ENCODE peak calls at places on chromosomes 3 and 15, in ten cellular contexts. V is HT1080, H is tibial nerve, W is D721Med, M is heart left ventricle, G is keratinocyte, E is amygdala, N is AG09309, J is NCI-H748 treated with DMSO at 0.1 percent for 48 hours, U is SJSA1. D is an unnamed sample.

GRCh38 chr15:48343865-48344264 is 12.6 kb downstream of the DUT start:
- DNase-seq in V (no peak), H (no peak), W (no peak), M (no peak), G (no peak), E (no peak), N (no peak), J (no peak), U (no peak), D (no peak)

GRCh38 chr3:140610544-140610943 is 67.3 kb upstream of the TRIM42 start:
- DNase-seq in V (peak; percentile 38), H (no peak), W (no peak), M (no peak), G (no peak), E (no peak), N (no peak), J (no peak), U (no peak), D (no peak)

GRCh38 chr3:110296885-110297284 is 774.7 kb upstream of the NECTIN3 start:
- DNase-seq in V (no peak), H (no peak), W (no peak), M (no peak), G (no peak), E (no peak), N (no peak), J (no peak), U (no peak), D (no peak)

GRCh38 chr15:60679256-60679655 is 200.3 kb upstream of the ICE2 start:
- DNase-seq in V (peak; percentile 10), H (no peak), W (no peak), M (no peak), G (no peak), E (no peak), N (peak; percentile 20), J (no peak), U (no peak), D (no peak)

GRCh38 chr3:120846073-120846472 is 61.9 kb upstream of the STXBP5L start:
- DNase-seq in V (no peak), H (no peak), W (no peak), M (no peak), G (no peak), E (no peak), N (no peak), J (no peak), U (no peak), D (no peak)

GRCh38 chr3:108342829-108343478 is 46.6 kb downstream of the HHLA2 start:
- DNase-seq in V (peak; percentile 75), H (no peak), W (no peak), M (no peak), G (no peak), E (no peak), N (peak; percentile 11), J (no peak), U (no peak), D (no peak)

GRCh38 chr3:78845605-78846004 is 922.2 kb downstream of the ROBO1 start:
- DNase-seq in V (no peak), H (no peak), W (no peak), M (no peak), G (no peak), E (no peak), N (no peak), J (no peak), U (no peak), D (no peak)

GRCh38 chr3:69032137-69032536 is 18.7 kb upstream of the EOGT start:
- DNase-seq in V (peak; percentile 23), H (no peak), W (no peak), M (no peak), G (no peak), E (no peak), N (no peak), J (no peak), U (no peak), D (no peak)

GRCh38 chr3:88141458-88142083 is 8.2 kb upstream of the C3orf38 start:
- DNase-seq in V (peak; percentile 14), H (no peak), W (no peak), M (no peak), G (no peak), E (no peak), N (peak; percentile 70), J (no peak), U (no peak), D (no peak)

GRCh38 chr3:10015476-10015904 is 10.7 kb upstream of the FANCD2 start:
- DNase-seq in V (peak; percentile 86), H (peak; percentile 95), W (no peak), M (peak; percentile 87), G (no peak), E (peak; percentile 81), N (peak; percentile 91), J (no peak), U (peak; percentile 70), D (no peak)

GRCh38 chr15:81633889-81634288 is 259.9 kb upstream of the TMC3 start:
- DNase-seq in V (no peak), H (no peak), W (peak; percentile 25), M (no peak), G (no peak), E (no peak), N (no peak), J (no peak), U (no peak), D (no peak)

GRCh38 chr3:112448939-112449338 is 50.3 kb downstream of the BTLA start:
- DNase-seq in V (no peak), H (no peak), W (no peak), M (no peak), G (no peak), E (no peak), N (no peak), J (no peak), U (no peak), D (no peak)

GRCh38 chr3:185645596-185646381 is 59.7 kb downstream of the SENP2 start:
- DNase-seq in V (no peak), H (no peak), W (no peak), M (no peak), G (no peak), E (no peak), N (no peak), J (no peak), U (no peak), D (no peak)

GRCh38 chr15:85541744-85542143 is 161.3 kb downstream of the AKAP13 start:
- DNase-seq in V (no peak), H (no peak), W (no peak), M (no peak), G (no peak), E (no peak), N (no peak), J (no peak), U (no peak), D (no peak)

GRCh38 chr15:80233511-80234080 is 18.4 kb downstream of the CTXND1 start:
- DNase-seq in V (no peak), H (no peak), W (no peak), M (no peak), G (no peak), E (no peak), N (no peak), J (no peak), U (no peak), D (no peak)

GRCh38 chr3:135229018-135229495 is 434.0 kb downstream of the EPHB1 start:
- DNase-seq in V (peak; percentile 28), H (peak; percentile 15), W (no peak), M (no peak), G (no peak), E (no peak), N (no peak), J (peak; percentile 96), U (no peak), D (no peak)

GRCh38 chr3:11380314-11380713 is 108.1 kb downstream of the ATG7 start:
- DNase-seq in V (no peak), H (no peak), W (no peak), M (no peak), G (no peak), E (no peak), N (no peak), J (peak; percentile 47), U (no peak), D (no peak)

GRCh38 chr3:164679245-164679644 is 399.1 kb downstream of the SI start:
- DNase-seq in V (no peak), H (no peak), W (no peak), M (no peak), G (no peak), E (no peak), N (no peak), J (no peak), U (no peak), D (no peak)

GRCh38 chr3:188271226-188271894 is 117.4 kb downstream of the LPP start:
- DNase-seq in V (no peak), H (no peak), W (no peak), M (no peak), G (no peak), E (no peak), N (no peak), J (no peak), U (no peak), D (no peak)

GRCh38 chr3:178900244-178900643 is 171.4 kb downstream of the ZMAT3 start:
- DNase-seq in V (no peak), H (no peak), W (no peak), M (no peak), G (no peak), E (no peak), N (no peak), J (peak; percentile 99), U (no peak), D (no peak)

GRCh38 chr15:63244976-63245645 is 32.3 kb upstream of the APH1B start:
- DNase-seq in V (no peak), H (no peak), W (no peak), M (no peak), G (no peak), E (no peak), N (no peak), J (no peak), U (no peak), D (peak; percentile 19)

GRCh38 chr15:87416591-87417257 is 839.8 kb downstream of the NTRK3 start:
- DNase-seq in V (no peak), H (no peak), W (no peak), M (no peak), G (no peak), E (no peak), N (no peak), J (no peak), U (no peak), D (no peak)

GRCh38 chr3:42690766-42691680 is 5.7 kb downstream of the KLHL40 start:
- DNase-seq in V (no peak), H (no peak), W (peak; percentile 6), M (no peak), G (no peak), E (no peak), N (no peak), J (no peak), U (no peak), D (no peak)

GRCh38 chr3:52353291-52353855 is 37.3 kb downstream of the DNAH1 start:
- DNase-seq in V (no peak), H (no peak), W (no peak), M (no peak), G (no peak), E (no peak), N (no peak), J (no peak), U (no peak), D (no peak)

GRCh38 chr15:99958426-99959097 is 225.3 kb upstream of the LYSMD4 start:
- DNase-seq in V (no peak), H (no peak), W (no peak), M (no peak), G (no peak), E (no peak), N (no peak), J (no peak), U (peak; percentile 16), D (no peak)

GRCh38 chr3:112681822-112682325 is 40.9 kb upstream of the CCDC80 start:
- DNase-seq in V (peak; percentile 87), H (no peak), W (no peak), M (no peak), G (no peak), E (no peak), N (no peak), J (no peak), U (peak; percentile 59), D (no peak)

GRCh38 chr3:162041622-162042021 is 545.0 kb downstream of the OTOL1 start:
- DNase-seq in V (no peak), H (no peak), W (no peak), M (no peak), G (no peak), E (no peak), N (no peak), J (no peak), U (no peak), D (no peak)

GRCh38 chr15:34439878-34440277 is 2.3 kb upstream of the GOLGA8A start:
- DNase-seq in V (no peak), H (no peak), W (no peak), M (no peak), G (no peak), E (no peak), N (no peak), J (no peak), U (no peak), D (no peak)